ENCODE peak calls at places on chromosomes 5 and 9, in six cellular contexts. E, K, H, P, W and V are unnamed samples.

GRCh38 chr9:116147821-116148220 is 5.8 kb upstream of the PAPPA start:
- DNase-seq in E (no peak), K (no peak), H (no peak), P (no peak), W (no peak), V (no peak)

GRCh38 chr9:110115868-110116542 is 92.0 kb downstream of the C9orf152 start:
- DNase-seq in H (no peak), K (no peak), W (no peak), P (no peak), E (no peak), V (no peak)

GRCh38 chr5:92641031-92641962 is 939.7 kb downstream of the NR2F1-AS1 start:
- DNase-seq in W (no peak), K (peak), P (no peak), H (no peak), E (no peak), V (no peak)

GRCh38 chr5:71971862-71972261 is 135.4 kb upstream of the MAP1B start:
- DNase-seq in H (no peak), K (no peak), E (no peak), P (no peak), W (no peak), V (no peak)

GRCh38 chr9:75824816-75825568 is 65.5 kb upstream of the PCSK5 start:
- DNase-seq in K (peak), P (no peak), W (no peak), H (no peak), E (no peak), V (no peak)

GRCh38 chr5:132050661-132051371 is 9.6 kb upstream of the IL3 start:
- DNase-seq in W (no peak), K (no peak), P (no peak), E (no peak), H (no peak), V (no peak)

GRCh38 chr5:411728-412127 is 31.2 kb upstream of the EXOC3 start:
- DNase-seq in P (no peak), H (peak), W (peak), E (no peak), K (no peak), V (no peak)

GRCh38 chr9:12719431-12719830 is 26.2 kb downstream of the TYRP1 start:
- DNase-seq in P (no peak), H (no peak), E (no peak), W (no peak), K (no peak), V (no peak)

GRCh38 chr9:33881635-33882034 is 64.7 kb downstream of the UBE2R2 start:
- DNase-seq in K (no peak), E (no peak), P (no peak), H (no peak), W (no peak), V (no peak)

GRCh38 chr5:19067741-19068140 is 920.3 kb downstream of the CDH18 start:
- DNase-seq in K (no peak), H (no peak), W (no peak), E (no peak), P (no peak), V (no peak)

GRCh38 chr5:50553560-50553984 is 112.5 kb upstream of the EMB start:
- DNase-seq in H (peak), K (no peak), E (no peak), P (no peak), W (no peak), V (no peak)

GRCh38 chr9:36738318-36738975 is 165.8 kb downstream of the MELK start:
- DNase-seq in P (no peak), K (peak), H (no peak), E (no peak), W (no peak), V (no peak)

GRCh38 chr9:87099383-87099782 is 152.1 kb upstream of the GAS1 start:
- DNase-seq in E (no peak), H (no peak), P (no peak), K (no peak), W (no peak), V (no peak)

GRCh38 chr5:159212667-159213462 is 3.5 kb upstream of the RNF145 start:
- DNase-seq in K (no peak), W (no peak), H (no peak), P (no peak), E (no peak), V (no peak)

GRCh38 chr5:129098488-129099183 is 4.1 kb downstream of the ISOC1 start:
- DNase-seq in H (no peak), E (no peak), P (no peak), K (no peak), W (no peak), V (no peak)

GRCh38 chr9:86281577-86282076 is 711 bp downstream of the ISCA1 start:
- DNase-seq in W (no peak), P (no peak), K (no peak), E (peak), H (peak), V (no peak)

DNA sequence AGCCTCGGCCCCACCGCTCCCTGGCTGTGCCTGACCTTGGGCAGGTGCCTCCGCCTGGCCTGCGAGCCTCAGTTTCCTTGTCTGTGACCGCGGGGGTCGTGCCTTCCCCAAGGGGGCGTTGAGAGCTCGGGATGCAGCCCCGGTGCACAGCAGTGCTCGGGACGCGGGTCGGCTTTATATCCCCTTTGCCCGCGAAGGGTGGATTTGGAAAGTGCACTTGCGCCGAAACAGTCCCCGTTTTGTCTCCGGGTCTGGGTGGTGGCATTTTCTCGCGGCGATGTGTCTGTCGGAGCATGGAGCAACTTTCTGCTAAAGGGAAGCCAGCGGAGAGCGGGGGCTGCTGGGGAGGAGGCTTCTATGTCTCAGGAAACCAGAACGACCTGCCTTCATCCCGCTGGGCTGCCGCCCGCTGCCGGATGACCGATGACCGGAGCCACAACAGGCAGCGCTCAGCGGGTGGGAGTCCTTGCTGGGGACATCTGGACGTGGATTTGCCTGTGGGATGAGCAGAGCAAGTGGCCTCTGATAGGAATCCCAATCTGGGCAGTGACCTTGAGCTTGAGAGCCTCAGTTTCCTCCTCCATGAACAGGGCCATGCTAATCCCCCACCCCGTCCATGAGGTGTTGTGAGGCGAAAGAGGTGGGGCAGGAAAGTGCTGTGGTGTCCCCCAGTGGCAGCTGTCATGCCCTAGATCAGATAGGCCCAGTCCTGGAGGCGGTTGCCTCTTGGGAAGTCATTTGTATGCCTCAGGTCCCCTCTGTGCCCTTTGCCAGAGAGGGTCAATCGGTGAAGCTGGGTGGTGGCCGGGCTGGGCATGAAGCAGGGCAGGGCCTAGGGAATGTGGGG is 651 bp downstream of the HRH2 start:
- DNase-seq in H (no peak), P (no peak), E (no peak), W (no peak), K (no peak), V (no peak)
- H3K4me3 ChIP-seq in H (peak), P (peak), E (peak), W (peak), K (peak), V (peak)

DNA sequence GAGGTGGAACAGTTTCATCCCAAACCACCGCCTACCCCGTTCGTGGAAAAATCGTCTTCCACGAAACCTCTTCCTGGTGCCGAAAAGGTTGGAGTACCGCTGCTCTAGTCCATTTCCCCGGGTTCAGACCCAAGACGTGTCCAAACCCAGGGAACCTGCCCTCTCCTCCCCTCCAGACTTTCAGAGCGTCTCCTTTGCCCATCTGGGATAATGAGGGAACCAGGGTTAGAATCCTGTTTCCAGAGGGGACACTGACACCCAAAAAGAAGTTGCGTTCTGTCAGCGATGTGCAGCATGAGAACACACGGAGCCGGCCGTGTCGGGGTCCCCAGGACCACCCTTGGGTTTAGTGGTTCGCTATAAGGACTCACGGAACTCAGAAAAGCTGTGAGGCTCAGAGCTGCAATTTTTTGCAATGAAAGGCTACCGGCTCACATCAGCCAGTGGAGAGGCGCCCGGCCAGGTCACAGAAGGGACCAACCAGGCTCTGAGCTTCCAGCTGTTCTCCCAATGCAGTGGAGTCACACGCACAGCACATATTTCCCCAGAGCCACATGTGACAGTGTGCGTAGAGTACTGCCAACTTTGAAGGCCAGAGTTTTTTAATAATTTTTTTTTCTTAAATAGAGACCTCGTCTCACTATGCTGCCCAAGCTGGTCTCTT is 19.4 kb downstream of the LAMC3 start:
- DNase-seq in E (no peak), W (no peak), K (no peak), P (no peak), H (no peak), V (no peak)
- H3K27ac ChIP-seq in E (no peak), W (no peak), K (no peak), P (no peak), H (no peak), V (no peak)

GRCh38 chr5:172725273-172725672 is 45.7 kb downstream of the DUSP1 start:
- DNase-seq in K (no peak), H (no peak), W (peak), P (no peak), E (no peak), V (no peak)
- H3K4me3 ChIP-seq in K (no peak), H (no peak), W (no peak), P (no peak), E (no peak), V (no peak)

GRCh38 chr5:14202462-14202861 is 59.3 kb downstream of the TRIO start:
- DNase-seq in E (no peak), P (no peak), W (no peak), H (no peak), K (no peak), V (no peak)
- H3K27ac ChIP-seq in E (peak), P (no peak), W (no peak), H (peak), K (no peak), V (no peak)

DNA sequence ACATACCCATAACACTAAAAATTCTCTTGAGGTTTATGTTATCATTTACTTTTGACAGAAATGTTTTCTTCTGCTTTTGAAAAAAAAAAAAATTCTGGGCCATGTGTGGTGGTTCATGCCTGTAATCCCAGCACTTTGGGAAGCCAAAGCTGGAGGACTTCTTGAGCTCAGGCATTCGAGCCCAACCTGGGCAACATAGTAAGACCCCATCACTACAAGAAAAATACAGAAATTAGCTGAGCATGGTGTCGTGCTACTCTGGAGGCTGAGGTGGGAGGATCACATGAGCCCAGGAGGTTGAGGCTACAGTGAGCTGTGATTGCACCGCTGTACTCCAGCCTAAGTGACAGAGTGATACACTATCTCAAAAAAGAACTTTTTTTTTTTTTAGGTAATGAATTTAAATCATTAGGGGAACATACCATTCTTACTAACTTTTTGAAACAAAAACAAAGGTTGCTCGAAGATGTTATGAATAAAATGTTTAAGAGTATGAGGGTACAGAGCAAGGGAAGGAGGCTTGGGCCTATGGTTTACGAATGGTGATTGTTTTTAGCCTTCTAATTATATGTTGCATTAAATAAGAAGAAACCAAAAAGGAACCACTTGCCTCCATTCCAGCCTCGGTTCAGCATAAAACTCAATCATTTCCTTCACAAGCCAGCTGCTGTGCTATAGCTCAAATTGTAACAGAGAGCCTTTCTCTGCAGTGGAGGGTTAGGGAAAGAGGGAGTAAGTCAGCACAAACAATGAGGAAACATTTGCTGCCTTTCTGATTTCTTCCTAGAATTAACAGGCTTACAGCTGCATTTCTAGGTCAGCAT is 148.6 kb upstream of the DMRT1 start:
- DNase-seq in H (no peak), W (no peak), P (no peak), E (no peak), K (no peak), V (no peak)
- H3K4me3 ChIP-seq in H (no peak), W (peak), P (no peak), E (no peak), K (peak), V (peak)

DNA sequence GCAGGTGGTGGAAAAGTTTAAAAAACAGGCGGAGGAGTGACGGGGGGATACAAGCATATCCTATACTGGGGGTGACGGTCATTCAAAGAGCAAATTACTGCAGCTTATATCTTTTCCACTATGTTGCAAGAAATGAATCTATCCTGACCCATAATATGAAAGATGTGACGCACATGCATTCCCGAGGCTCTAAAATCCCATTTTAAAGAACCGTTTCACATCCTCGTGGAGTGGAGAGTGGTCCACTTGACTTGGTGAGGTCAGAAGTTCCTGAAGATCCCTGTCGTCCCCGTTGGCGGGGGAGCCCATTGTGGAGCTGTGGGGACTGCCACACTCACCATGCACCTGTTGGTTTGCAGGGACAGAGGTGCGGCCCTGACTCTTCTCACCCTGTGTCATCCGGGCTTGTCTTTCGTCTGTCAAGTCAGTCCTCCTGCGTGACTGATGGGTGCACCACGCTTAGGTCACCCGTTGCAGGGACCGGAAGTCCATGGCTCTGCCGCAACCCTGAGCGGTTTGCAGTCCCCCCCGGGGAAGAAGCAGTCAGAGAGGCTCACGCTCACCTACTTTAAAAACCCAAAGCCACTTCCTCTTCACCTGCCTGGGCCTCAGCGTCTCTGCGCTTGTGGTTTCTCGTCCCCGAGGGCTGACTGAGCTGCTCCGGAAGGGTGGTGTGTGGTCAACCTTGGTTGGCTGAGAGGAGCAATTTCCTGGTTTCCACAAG is 53.0 kb downstream of the USP20 start:
- DNase-seq in P (peak), E (peak), H (peak), K (no peak), W (no peak), V (peak)
- H3K27ac ChIP-seq in P (peak), E (peak), H (peak), K (no peak), W (no peak), V (no peak)